ENCODE peak calls at places on chromosomes 16 and 17, in six cellular contexts. One of them, this sample, is unnamed.
A peak's percentile ranks its signal among the peaks of the same experiment; 100 is the strongest.

GRCh38 chr17:17487998-17488397 is 8.2 kb downstream of the RASD1 start:
- DNase-seq in naive thymus-derived CD4-positive, alpha-beta T cell: no peak
- DNase-seq in H9: no peak
- DNase-seq in caudate nucleus: no peak
- DNase-seq in psoas muscle: no peak
- DNase-seq in ascending aorta: no peak
- DNase-seq in this sample: no peak

GRCh38 chr17:40534431-40535189 is 30.7 kb downstream of the CCR7 start:
- DNase-seq in H9: no peak
- DNase-seq in caudate nucleus: no peak
- DNase-seq in psoas muscle: no peak
- DNase-seq in naive thymus-derived CD4-positive, alpha-beta T cell: no peak
- DNase-seq in ascending aorta: no peak
- DNase-seq in this sample: no peak

GRCh38 chr17:57578608-57578990 is 166.5 kb downstream of the CCDC182 start:
- DNase-seq in caudate nucleus: no peak
- DNase-seq in ascending aorta: no peak
- DNase-seq in H9: no peak
- DNase-seq in naive thymus-derived CD4-positive, alpha-beta T cell: no peak
- DNase-seq in psoas muscle: no peak
- DNase-seq in this sample: no peak

GRCh38 chr17:18324140-18325049 is 9.3 kb downstream of the SMCR8 start:
- DNase-seq in naive thymus-derived CD4-positive, alpha-beta T cell: no peak
- DNase-seq in ascending aorta: no peak
- DNase-seq in caudate nucleus: no peak
- DNase-seq in psoas muscle: no peak
- DNase-seq in H9: no peak
- DNase-seq in this sample: no peak

GRCh38 chr17:81037783-81038733 is 3.1 kb downstream of the BAIAP2 start:
- DNase-seq in psoas muscle: peak; percentile 62
- DNase-seq in ascending aorta: no peak
- DNase-seq in naive thymus-derived CD4-positive, alpha-beta T cell: no peak
- DNase-seq in caudate nucleus: no peak
- DNase-seq in H9: peak; percentile 53
- DNase-seq in this sample: no peak

GRCh38 chr17:45042346-45043120 is 8.9 kb downstream of the DCAKD start:
- DNase-seq in naive thymus-derived CD4-positive, alpha-beta T cell: no peak
- DNase-seq in psoas muscle: no peak
- DNase-seq in H9: no peak
- DNase-seq in caudate nucleus: no peak
- DNase-seq in ascending aorta: no peak
- DNase-seq in this sample: no peak

GRCh38 chr17:60165976-60166375 is 16.2 kb downstream of the CA4 start:
- DNase-seq in ascending aorta: peak; percentile 18
- DNase-seq in naive thymus-derived CD4-positive, alpha-beta T cell: no peak
- DNase-seq in caudate nucleus: no peak
- DNase-seq in H9: no peak
- DNase-seq in psoas muscle: no peak
- DNase-seq in this sample: no peak

GRCh38 chr17:81508639-81509047 is 4.0 kb downstream of the ACTG1 start:
- DNase-seq in psoas muscle: no peak
- DNase-seq in naive thymus-derived CD4-positive, alpha-beta T cell: no peak
- DNase-seq in caudate nucleus: no peak
- DNase-seq in H9: peak; percentile 68
- DNase-seq in ascending aorta: no peak
- DNase-seq in this sample: no peak

GRCh38 chr16:74578433-74578832 is 28.5 kb downstream of the GLG1 start:
- DNase-seq in psoas muscle: no peak
- DNase-seq in ascending aorta: no peak
- DNase-seq in H9: no peak
- DNase-seq in caudate nucleus: no peak
- DNase-seq in naive thymus-derived CD4-positive, alpha-beta T cell: no peak
- DNase-seq in this sample: no peak
- H3K27ac ChIP-seq in psoas muscle: peak overlapping the region; percentile 75
- H3K27ac ChIP-seq in ascending aorta: no peak overlapping the region
- H3K27ac ChIP-seq in H9: no peak overlapping the region
- H3K27ac ChIP-seq in caudate nucleus: no peak overlapping the region
- H3K27ac ChIP-seq in naive thymus-derived CD4-positive, alpha-beta T cell: no peak overlapping the region
- H3K27ac ChIP-seq in this sample: no peak overlapping the region

GRCh38 chr17:75894049-75894742 is 2.6 kb downstream of the TRIM65 start:
- DNase-seq in H9: peak; percentile 75
- DNase-seq in psoas muscle: no peak
- DNase-seq in ascending aorta: no peak
- DNase-seq in caudate nucleus: no peak
- DNase-seq in naive thymus-derived CD4-positive, alpha-beta T cell: no peak
- DNase-seq in this sample: no peak

GRCh38 chr17:75893305-75894048 is 3.3 kb downstream of the TRIM65 start:
- DNase-seq in caudate nucleus: no peak
- DNase-seq in psoas muscle: no peak
- DNase-seq in ascending aorta: no peak
- DNase-seq in naive thymus-derived CD4-positive, alpha-beta T cell: no peak
- DNase-seq in H9: peak; percentile 28
- DNase-seq in this sample: no peak

GRCh38 chr17:75891022-75891604 is 5.6 kb downstream of the TRIM65 start:
- DNase-seq in psoas muscle: no peak
- DNase-seq in ascending aorta: no peak
- DNase-seq in caudate nucleus: no peak
- DNase-seq in H9: no peak
- DNase-seq in naive thymus-derived CD4-positive, alpha-beta T cell: no peak
- DNase-seq in this sample: no peak

GRCh38 chr17:75891605-75892555 is 4.9 kb downstream of the TRIM65 start:
- DNase-seq in naive thymus-derived CD4-positive, alpha-beta T cell: no peak
- DNase-seq in caudate nucleus: no peak
- DNase-seq in ascending aorta: no peak
- DNase-seq in H9: no peak
- DNase-seq in psoas muscle: no peak
- DNase-seq in this sample: no peak

GRCh38 chr17:75892556-75893224 is 4.1 kb downstream of the TRIM65 start:
- DNase-seq in H9: peak; percentile 29
- DNase-seq in psoas muscle: no peak
- DNase-seq in caudate nucleus: no peak
- DNase-seq in ascending aorta: no peak
- DNase-seq in naive thymus-derived CD4-positive, alpha-beta T cell: no peak
- DNase-seq in this sample: no peak
- H3K27ac ChIP-seq in H9: no peak overlapping the region
- H3K27ac ChIP-seq in psoas muscle: peak overlapping the region; percentile 30
- H3K27ac ChIP-seq in caudate nucleus: no peak overlapping the region
- H3K27ac ChIP-seq in ascending aorta: no peak overlapping the region
- H3K27ac ChIP-seq in naive thymus-derived CD4-positive, alpha-beta T cell: no peak overlapping the region
- H3K27ac ChIP-seq in this sample: no peak overlapping the region

DNA sequence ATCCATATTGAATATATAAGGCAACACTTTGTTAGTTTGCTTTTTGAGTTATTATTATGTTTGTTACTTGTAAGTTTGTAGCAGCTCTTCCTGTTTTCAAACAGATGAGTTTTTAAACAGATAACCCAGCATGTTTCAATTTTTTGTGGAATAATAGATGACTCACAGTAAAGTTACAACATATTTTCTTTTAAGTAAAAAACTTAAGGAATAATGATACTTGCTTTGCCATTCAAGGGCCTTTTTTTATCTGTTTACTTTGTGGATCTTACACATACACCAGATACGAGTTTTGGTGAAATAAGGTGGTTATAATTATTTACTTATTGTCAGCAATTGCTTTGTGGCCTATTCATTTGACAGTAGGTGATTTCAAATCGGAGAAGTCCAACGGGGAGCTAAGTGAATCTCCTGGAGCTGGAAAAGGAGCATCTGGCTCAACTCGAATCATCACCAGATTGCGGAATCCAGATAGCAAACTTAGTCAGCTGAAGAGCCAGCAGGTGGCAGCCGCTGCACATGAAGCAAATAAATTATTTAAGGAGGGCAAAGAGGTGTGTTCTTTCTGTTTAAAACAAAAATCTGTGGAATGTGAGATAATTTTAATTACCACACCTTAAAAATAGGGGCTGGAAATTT is 66.3 kb downstream of the BPTF start:
- DNase-seq in psoas muscle: no peak
- DNase-seq in naive thymus-derived CD4-positive, alpha-beta T cell: no peak
- DNase-seq in H9: no peak
- DNase-seq in ascending aorta: no peak
- DNase-seq in caudate nucleus: no peak
- DNase-seq in this sample: no peak
- H3K27ac ChIP-seq in psoas muscle: no peak overlapping the region
- H3K27ac ChIP-seq in naive thymus-derived CD4-positive, alpha-beta T cell: no peak overlapping the region
- H3K27ac ChIP-seq in H9: no peak overlapping the region
- H3K27ac ChIP-seq in ascending aorta: no peak overlapping the region
- H3K27ac ChIP-seq in caudate nucleus: no peak overlapping the region
- H3K27ac ChIP-seq in this sample: no peak overlapping the region

GRCh38 chr17:64537488-64537887 is 30.7 kb downstream of the CEP95 start:
- DNase-seq in naive thymus-derived CD4-positive, alpha-beta T cell: no peak
- DNase-seq in caudate nucleus: no peak
- DNase-seq in psoas muscle: no peak
- DNase-seq in ascending aorta: no peak
- DNase-seq in H9: no peak
- DNase-seq in this sample: no peak

GRCh38 chr17:64535357-64535756 is 28.6 kb downstream of the CEP95 start:
- DNase-seq in ascending aorta: no peak
- DNase-seq in caudate nucleus: no peak
- DNase-seq in psoas muscle: no peak
- DNase-seq in H9: no peak
- DNase-seq in naive thymus-derived CD4-positive, alpha-beta T cell: no peak
- DNase-seq in this sample: no peak

GRCh38 chr17:64538508-64539120 is 31.8 kb downstream of the CEP95 start:
- DNase-seq in naive thymus-derived CD4-positive, alpha-beta T cell: no peak
- DNase-seq in psoas muscle: no peak
- DNase-seq in caudate nucleus: no peak
- DNase-seq in H9: no peak
- DNase-seq in ascending aorta: no peak
- DNase-seq in this sample: no peak

GRCh38 chr17:64534187-64534586 is 27.4 kb downstream of the CEP95 start:
- DNase-seq in ascending aorta: no peak
- DNase-seq in naive thymus-derived CD4-positive, alpha-beta T cell: no peak
- DNase-seq in H9: no peak
- DNase-seq in psoas muscle: no peak
- DNase-seq in caudate nucleus: no peak
- DNase-seq in this sample: no peak

DNA sequence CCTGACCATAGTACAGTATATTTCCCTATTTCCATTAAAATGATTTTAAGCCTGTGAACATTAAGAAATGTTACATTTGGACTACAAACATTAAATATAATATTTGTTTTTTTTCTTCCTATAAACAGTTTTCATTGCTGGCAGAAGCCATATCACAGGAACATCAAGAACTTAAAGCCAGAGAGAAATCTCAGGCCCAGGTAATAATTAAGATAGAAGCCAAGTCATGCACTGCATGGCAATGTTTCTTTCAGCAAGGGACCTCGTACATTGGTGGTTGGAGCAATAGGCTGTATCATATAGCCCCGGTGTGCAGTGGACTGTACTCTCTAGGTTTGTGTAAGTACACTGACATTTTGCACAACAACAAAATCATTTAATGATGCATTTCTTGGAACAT is 30.1 kb downstream of the CEP95 start:
- DNase-seq in caudate nucleus: no peak
- DNase-seq in ascending aorta: no peak
- DNase-seq in psoas muscle: no peak
- DNase-seq in H9: no peak
- DNase-seq in naive thymus-derived CD4-positive, alpha-beta T cell: no peak
- DNase-seq in this sample: no peak
- H3K27ac ChIP-seq in caudate nucleus: no peak overlapping the region
- H3K27ac ChIP-seq in ascending aorta: no peak overlapping the region
- H3K27ac ChIP-seq in psoas muscle: no peak overlapping the region
- H3K27ac ChIP-seq in H9: no peak overlapping the region
- H3K27ac ChIP-seq in naive thymus-derived CD4-positive, alpha-beta T cell: no peak overlapping the region
- H3K27ac ChIP-seq in this sample: no peak overlapping the region

GRCh38 chr17:48570325-48571023 is 7.7 kb downstream of the HOXB4 start:
- DNase-seq in ascending aorta: no peak
- DNase-seq in caudate nucleus: no peak
- DNase-seq in H9: peak; percentile 69
- DNase-seq in psoas muscle: no peak
- DNase-seq in naive thymus-derived CD4-positive, alpha-beta T cell: no peak
- DNase-seq in this sample: no peak
- H3K27ac ChIP-seq in ascending aorta: peak overlapping the region; percentile 93
- H3K27ac ChIP-seq in caudate nucleus: no peak overlapping the region
- H3K27ac ChIP-seq in H9: no peak overlapping the region
- H3K27ac ChIP-seq in psoas muscle: peak overlapping the region; percentile 14
- H3K27ac ChIP-seq in naive thymus-derived CD4-positive, alpha-beta T cell: no peak overlapping the region
- H3K27ac ChIP-seq in this sample: no peak overlapping the region

DNA sequence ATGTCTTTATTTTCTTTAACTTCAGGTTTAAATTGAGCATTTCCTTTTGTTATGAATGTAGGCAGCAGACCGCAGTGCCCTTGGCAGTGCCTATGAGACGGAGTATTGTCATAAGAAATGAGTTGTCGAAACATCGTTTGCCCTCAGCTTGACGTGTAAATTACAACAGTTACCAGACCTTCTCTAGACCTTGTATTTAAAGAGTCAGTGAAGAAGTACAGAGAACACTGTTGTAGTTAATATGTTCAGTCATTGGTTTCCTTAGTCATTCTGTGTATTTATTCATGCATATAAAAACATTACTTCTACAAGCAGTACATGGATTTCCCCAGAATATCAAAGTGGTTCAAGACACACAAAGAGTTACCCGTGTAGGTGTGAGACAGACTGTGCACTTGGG is 19.0 kb downstream of the IRF8 start:
- DNase-seq in H9: no peak
- DNase-seq in ascending aorta: no peak
- DNase-seq in psoas muscle: no peak
- DNase-seq in caudate nucleus: no peak
- DNase-seq in naive thymus-derived CD4-positive, alpha-beta T cell: no peak
- DNase-seq in this sample: no peak
- H3K27ac ChIP-seq in H9: no peak overlapping the region
- H3K27ac ChIP-seq in ascending aorta: no peak overlapping the region
- H3K27ac ChIP-seq in psoas muscle: no peak overlapping the region
- H3K27ac ChIP-seq in caudate nucleus: no peak overlapping the region
- H3K27ac ChIP-seq in naive thymus-derived CD4-positive, alpha-beta T cell: no peak overlapping the region
- H3K27ac ChIP-seq in this sample: no peak overlapping the region